ENCODE peak calls at places on chromosomes 5 and 9, in nine cellular contexts. B is spleen, G is astrocyte of the spinal cord, E is PC-3, P is heart left ventricle, C is fibroblast of lung, A is adipocyte, D is fibroblast of pulmonary artery, F is colonic mucosa. J is an unnamed sample.

GRCh38 chr5:80915716-80916115 is 44.4 kb upstream of the RASGRF2 start:
- DNase-seq in A (no peak), C (peak; percentile 15), G (no peak), D (peak; percentile 7), P (no peak), E (peak; percentile 11), F (no peak), B (no peak), J (no peak)

GRCh38 chr5:173281910-173282309 is 46.3 kb downstream of the STC2 start:
- DNase-seq in B (no peak), C (no peak), P (no peak), G (no peak), E (peak; percentile 46), A (peak; percentile 36), D (peak; percentile 36), F (no peak), J (no peak)

GRCh38 chr9:33880562-33881089 is 63.7 kb downstream of the UBE2R2 start:
- DNase-seq in C (no peak), F (no peak), D (no peak), P (no peak), G (no peak), B (no peak), A (no peak), E (no peak), J (no peak)

GRCh38 chr9:84863372-84863771 is 193.8 kb downstream of the NTRK2 start:
- DNase-seq in C (no peak), E (no peak), P (no peak), D (no peak), F (no peak), G (no peak), B (no peak), A (no peak), J (no peak)

GRCh38 chr5:126124706-126125345 is 298.4 kb upstream of the GRAMD2B start:
- DNase-seq in C (peak; percentile 83), F (no peak), P (no peak), G (peak; percentile 74), A (peak; percentile 80), B (no peak), E (peak; percentile 72), D (peak; percentile 76), J (no peak)

GRCh38 chr9:111001471-111001870 is 36.8 kb downstream of the LPAR1 start:
- DNase-seq in F (no peak), P (no peak), B (no peak), G (no peak), A (no peak), E (no peak), D (no peak), C (no peak), J (no peak)

GRCh38 chr5:53333160-53333559 is 147.3 kb upstream of the FST start:
- DNase-seq in F (no peak), A (peak; percentile 49), B (no peak), G (peak; percentile 26), P (no peak), E (peak; percentile 82), C (peak; percentile 86), D (peak; percentile 71), J (no peak)

GRCh38 chr5:59401637-59402036 is 491.9 kb downstream of the PDE4D start:
- DNase-seq in F (no peak), D (no peak), E (no peak), C (no peak), B (no peak), A (no peak), P (no peak), G (no peak), J (peak; percentile 21)

GRCh38 chr9:35954942-35955546 is 2.9 kb downstream of the OR2S2 start:
- DNase-seq in E (peak; percentile 79), B (no peak), C (peak; percentile 74), A (peak; percentile 91), G (peak; percentile 80), F (peak; percentile 71), D (peak; percentile 92), P (no peak), J (peak; percentile 76)

GRCh38 chr9:69157751-69158466 is 16.2 kb upstream of the TJP2 start:
- DNase-seq in E (no peak), C (peak; percentile 91), F (no peak), A (peak; percentile 71), P (no peak), G (peak; percentile 54), B (no peak), D (peak; percentile 33), J (no peak)

GRCh38 chr9:115133649-115134048 is 15.7 kb upstream of the TNC start:
- DNase-seq in D (peak; percentile 57), F (no peak), C (peak; percentile 96), B (no peak), G (peak; percentile 75), E (no peak), P (no peak), A (peak; percentile 34), J (no peak)

GRCh38 chr5:167580608-167581007 is 710.8 kb upstream of the WWC1 start:
- DNase-seq in F (no peak), C (no peak), B (no peak), P (no peak), A (no peak), G (no peak), E (no peak), D (no peak), J (no peak)

GRCh38 chr5:116378007-116378831 is 196.4 kb downstream of the SEMA6A start:
- DNase-seq in C (no peak), G (no peak), P (no peak), B (no peak), F (no peak), A (no peak), E (no peak), D (no peak), J (no peak)
- H3K4me3 ChIP-seq in C (no peak overlapping the region), G (no peak overlapping the region), P (no peak overlapping the region), B (no peak overlapping the region), F (no peak overlapping the region), A (no peak overlapping the region), E (no peak overlapping the region), D (no peak overlapping the region), J (no peak overlapping the region)

DNA sequence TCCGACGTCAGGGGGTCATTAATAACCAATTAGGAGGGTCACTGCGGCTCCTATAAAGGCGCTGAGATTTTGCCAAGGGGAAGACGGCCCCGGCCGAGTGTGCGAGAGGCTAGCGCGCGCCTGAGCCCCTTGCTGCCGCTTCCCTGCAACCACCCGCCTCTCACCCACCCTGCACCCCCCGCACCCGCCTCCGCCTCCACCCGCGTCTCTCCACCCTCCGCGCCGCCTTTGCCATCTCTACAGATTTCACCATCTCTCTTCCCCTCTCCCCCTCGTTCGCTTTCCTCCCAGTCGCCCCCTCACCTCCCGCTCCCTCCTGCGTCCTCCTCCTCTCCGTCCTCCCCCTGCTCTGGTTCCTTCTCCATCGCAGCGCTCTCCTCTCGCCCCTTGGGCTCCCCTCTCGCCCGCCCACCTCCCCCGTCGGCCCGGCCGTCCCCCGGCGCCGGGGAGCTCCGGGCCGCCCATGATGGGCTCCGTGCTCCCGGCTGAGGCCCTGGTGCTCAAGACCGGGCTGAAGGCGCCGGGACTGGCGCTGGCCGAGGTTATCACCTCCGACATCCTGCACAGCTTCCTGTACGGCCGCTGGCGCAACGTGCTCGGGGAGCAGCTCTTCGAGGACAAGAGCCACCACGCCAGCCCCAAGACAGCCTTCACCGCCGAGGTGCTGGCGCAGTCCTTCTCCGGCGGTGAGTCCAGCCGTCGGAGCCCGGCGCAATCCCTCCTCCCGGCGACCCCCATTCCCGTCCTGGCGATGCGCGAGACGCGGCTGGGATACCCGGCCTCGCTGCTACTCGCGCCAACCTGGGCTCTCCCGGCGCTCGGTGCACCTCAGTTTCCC is at the start of gene PRDM12:
- DNase-seq in E (no peak), G (no peak), C (no peak), D (no peak), F (no peak), A (peak; percentile 24), P (no peak), B (no peak), J (no peak)
- H3K4me3 ChIP-seq in E (peak within 1 kb of the TSS; percentile 30), G (no peak within 1 kb of the TSS), C (no peak within 1 kb of the TSS), D (no peak within 1 kb of the TSS), F (peak within 1 kb of the TSS; percentile 3), A (no peak within 1 kb of the TSS), P (no peak within 1 kb of the TSS), B (peak within 1 kb of the TSS; percentile 6), J (no peak within 1 kb of the TSS)

DNA sequence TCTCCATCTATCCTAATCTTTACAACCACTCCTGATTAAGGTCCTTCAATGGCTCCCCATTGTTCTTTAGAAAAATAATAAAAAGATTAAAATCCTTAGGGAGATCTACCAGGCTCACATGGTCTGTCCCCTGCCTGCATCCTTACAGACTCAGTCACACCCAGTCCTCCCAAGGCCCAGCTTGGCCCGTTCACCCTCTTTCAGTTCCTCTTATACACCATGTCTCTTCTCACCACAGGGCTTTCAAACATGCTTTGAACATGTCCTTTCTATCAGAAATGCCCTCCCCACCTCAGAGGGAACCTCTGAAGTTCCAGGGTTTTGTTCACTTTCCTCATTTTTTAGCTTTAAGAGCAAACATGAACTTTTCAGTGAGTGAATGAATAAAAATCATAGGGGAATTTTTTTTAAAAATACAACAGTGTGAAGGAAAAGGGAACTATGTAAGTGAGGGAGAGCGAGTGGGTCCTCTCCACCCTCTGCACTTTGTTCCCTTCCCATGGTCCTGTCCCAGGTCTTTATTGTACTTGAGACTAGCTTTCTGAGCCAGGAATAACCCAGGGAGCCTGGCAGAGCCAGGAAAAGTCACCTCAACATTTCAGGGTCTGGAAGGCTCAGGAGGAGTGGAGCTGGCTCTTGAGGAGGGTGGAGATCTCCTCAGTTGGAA is 55.3 kb downstream of the TRPC7 start:
- DNase-seq in E (no peak), A (no peak), F (no peak), B (no peak), P (no peak), C (no peak), D (no peak), G (no peak), J (no peak)
- H3K4me3 ChIP-seq in E (no peak overlapping the region), A (no peak overlapping the region), F (no peak overlapping the region), B (no peak overlapping the region), P (no peak overlapping the region), C (no peak overlapping the region), D (no peak overlapping the region), G (no peak overlapping the region), J (no peak overlapping the region)

GRCh38 chr5:107673106-107673367 is 2.3 kb upstream of the EFNA5 start:
- DNase-seq in P (no peak), E (no peak), C (no peak), B (no peak), D (no peak), F (no peak), G (no peak), A (no peak), J (no peak)

GRCh38 chr5:107672212-107673105 is 1.7 kb upstream of the EFNA5 start:
- DNase-seq in B (peak; percentile 78), G (peak; percentile 95), D (peak; percentile 99), E (peak; percentile 96), C (peak; percentile 98), P (peak; percentile 79), F (peak; percentile 86), A (peak; percentile 97), J (peak; percentile 81)

GRCh38 chr5:107670927-107671741 is at the start of gene EFNA5:
- DNase-seq in A (peak; percentile 79), P (peak; percentile 65), E (peak; percentile 55), C (peak; percentile 70), G (peak; percentile 72), F (peak; percentile 64), D (peak; percentile 52), B (peak; percentile 75), J (peak; percentile 25)

GRCh38 chr5:107670028-107670926 is 460 bp downstream of the EFNA5 start:
- DNase-seq in B (peak; percentile 71), C (peak; percentile 53), G (peak; percentile 47), D (peak; percentile 34), E (peak; percentile 43), P (peak; percentile 62), A (peak; percentile 70), F (peak; percentile 40), J (peak; percentile 9)

DNA sequence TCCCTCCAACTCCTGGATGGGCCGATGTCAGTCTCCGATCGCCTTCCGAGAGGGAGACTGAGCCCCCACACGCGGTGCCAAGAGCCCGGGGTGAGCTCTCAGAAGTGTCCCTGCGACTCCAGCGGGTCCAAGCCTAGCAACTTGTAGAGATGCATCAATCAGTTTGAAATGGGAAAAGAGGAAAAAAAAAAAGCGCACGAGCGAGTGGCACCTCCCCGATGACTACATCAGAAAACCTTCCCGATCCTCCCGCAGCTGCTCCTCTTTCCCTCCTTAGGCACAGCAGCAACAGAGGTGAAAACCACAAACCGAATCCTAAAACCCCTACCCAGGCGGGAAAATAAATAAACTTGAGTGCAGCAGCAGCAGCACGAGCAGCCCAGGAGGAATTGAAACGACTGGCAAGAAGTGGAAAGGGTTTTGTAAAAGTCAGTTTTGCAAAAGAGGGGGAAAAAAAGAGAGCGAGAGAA is 1.0 kb upstream of the EFNA5 start:
- DNase-seq in D (peak; percentile 70), C (peak; percentile 82), E (peak; percentile 70), F (no peak), B (no peak), G (peak; percentile 76), P (no peak), A (peak; percentile 76), J (peak; percentile 24)
- H3K4me3 ChIP-seq in D (peak overlapping the region; percentile 87), C (peak overlapping the region; percentile 71), E (peak overlapping the region; percentile 83), F (peak overlapping the region; percentile 59), B (peak overlapping the region; percentile 50), G (peak overlapping the region; percentile 66), P (peak overlapping the region; percentile 52), A (peak overlapping the region; percentile 93), J (peak overlapping the region; percentile 42)